ENCODE peak calls at places on chromosomes 1 and 21, in seven cellular contexts. Z is EL; D is CD8-positive, alpha-beta memory T cell; R is fibroblast of gingiva; L is activated T-cell treated with anti-CD3 and anti-CD28 coated beads for 1 hour; Y is WTC11; C is HTR-8/SVneo. T is an unnamed sample.

GRCh38 chr1:119275145-119275929 is 93.2 kb upstream of the HAO2 start:
- DNase-seq in C (peak; percentile 34), L (no peak), D (peak; percentile 50), Y (peak; percentile 61), R (peak; percentile 65), Z (peak; percentile 65), T (no peak)

GRCh38 chr21:46220275-46220810 is 8.2 kb downstream of the LSS start:
- DNase-seq in C (no peak), D (no peak), L (no peak), R (no peak), Z (no peak), Y (no peak), T (no peak)

GRCh38 chr1:170150921-170151320 is 5.2 kb downstream of the NTMT2 start:
- DNase-seq in L (no peak), C (no peak), D (no peak), Y (no peak), Z (no peak), R (no peak), T (no peak)

GRCh38 chr1:245288796-245289195 is 134.0 kb downstream of the KIF26B start:
- DNase-seq in R (no peak), L (no peak), C (no peak), D (no peak), Z (no peak), Y (no peak), T (no peak)

GRCh38 chr21:44589586-44590305 is 2.6 kb downstream of the KRTAP10-6 start:
- DNase-seq in D (no peak), R (no peak), Y (no peak), C (no peak), Z (no peak), L (no peak), T (no peak)

GRCh38 chr1:96002969-96003964 is 718.3 kb upstream of the PTBP2 start:
- DNase-seq in C (no peak), Z (no peak), L (no peak), R (no peak), D (no peak), Y (no peak), T (no peak)

GRCh38 chr1:203422656-203423055 is 53.0 kb upstream of the PRELP start:
- DNase-seq in R (no peak), C (no peak), Y (no peak), L (no peak), D (no peak), Z (peak; percentile 60), T (no peak)

GRCh38 chr1:207808322-207808705 is 56.5 kb downstream of the CD46 start:
- DNase-seq in Z (no peak), D (no peak), C (no peak), R (no peak), L (no peak), Y (no peak), T (peak; percentile 19)

GRCh38 chr1:172381981-172382380 is 38.5 kb upstream of the C1orf105 start:
- DNase-seq in C (no peak), R (no peak), Z (no peak), D (no peak), Y (no peak), L (no peak), T (no peak)

GRCh38 chr1:150487763-150488115 is 520 bp downstream of the TARS2 start:
- DNase-seq in Z (no peak), L (no peak), C (no peak), Y (no peak), D (no peak), R (no peak), T (no peak)

GRCh38 chr1:90879281-90879680 is 142.6 kb downstream of the ZNF644 start:
- DNase-seq in C (no peak), D (no peak), Z (no peak), Y (no peak), L (no peak), R (peak; percentile 6), T (no peak)

GRCh38 chr1:58456470-58456869 is 90.1 kb downstream of the OMA1 start:
- DNase-seq in L (no peak), C (no peak), Y (no peak), D (no peak), Z (peak; percentile 60), R (peak; percentile 44), T (no peak)